ENCODE peak calls at places on chromosomes 16 and 17, in eight cellular contexts. R is tibial nerve, J is esophagus squamous epithelium, Y is ovary, K is spleen, Z is IMR-90, Q is A549, C is esophagus muscularis mucosa. U is an unnamed sample.

GRCh38 chr17:78791840-78792709 is 10.0 kb upstream of the CYTH1 start:
- DNase-seq in R (no peak), J (no peak), Y (no peak), K (peak), Z (no peak), Q (no peak), C (no peak), U (no peak)

GRCh38 chr17:82745524-82745923 is 6.3 kb upstream of the TBCD start:
- DNase-seq in R (no peak), J (no peak), Y (no peak), K (no peak), Z (no peak), Q (no peak), C (no peak), U (no peak)

GRCh38 chr17:78479369-78479768 is 97.8 kb downstream of the DNAH17 start:
- DNase-seq in R (no peak), J (no peak), Y (no peak), K (no peak), Z (no peak), Q (no peak), C (no peak), U (no peak)

GRCh38 chr16:49416276-49416675 is 42.7 kb downstream of the C16orf78 start:
- DNase-seq in R (no peak), J (no peak), Y (no peak), K (peak), Z (no peak), Q (no peak), C (no peak), U (no peak)

GRCh38 chr17:73342549-73343167 is 30.9 kb upstream of the CDC42EP4 start:
- DNase-seq in R (no peak), J (no peak), Y (no peak), K (no peak), Z (peak), Q (peak), C (no peak), U (no peak)

GRCh38 chr17:5035356-5035755 is at the start of gene SLC52A1:
- DNase-seq in R (no peak), J (no peak), Y (no peak), K (no peak), Z (no peak), Q (peak), C (no peak), U (peak)

GRCh38 chr17:75848523-75849303 is 4.5 kb upstream of the UNC13D start:
- DNase-seq in R (peak), J (no peak), Y (peak), K (peak), Z (peak), Q (peak), C (no peak), U (peak)

GRCh38 chr17:79374087-79374486 is 236.8 kb downstream of the RBFOX3 start:
- DNase-seq in R (no peak), J (no peak), Y (no peak), K (no peak), Z (no peak), Q (no peak), C (no peak), U (no peak)

GRCh38 chr16:77689971-77690370 is 32.3 kb upstream of the NUDT7 start:
- DNase-seq in R (no peak), J (no peak), Y (no peak), K (no peak), Z (no peak), Q (no peak), C (no peak), U (no peak)

GRCh38 chr16:66382966-66383299 is 16.4 kb downstream of the CDH5 start:
- DNase-seq in R (no peak), J (no peak), Y (no peak), K (no peak), Z (peak), Q (peak), C (no peak), U (no peak)

GRCh38 chr16:19864566-19864965 is 20.1 kb downstream of the GPRC5B start:
- DNase-seq in R (no peak), J (no peak), Y (no peak), K (peak), Z (no peak), Q (no peak), C (no peak), U (no peak)

GRCh38 chr17:74211141-74211928 is 2.0 kb upstream of the TTYH2 start:
- DNase-seq in R (no peak), J (no peak), Y (no peak), K (no peak), Z (no peak), Q (no peak), C (no peak), U (no peak)

GRCh38 chr16:89194340-89195311 is 5.7 kb downstream of the SLC22A31 start:
- DNase-seq in R (no peak), J (no peak), Y (no peak), K (peak), Z (no peak), Q (no peak), C (no peak), U (no peak)

GRCh38 chr16:1082266-1082951 is 9.9 kb downstream of the SSTR5 start:
- DNase-seq in R (no peak), J (no peak), Y (no peak), K (no peak), Z (peak), Q (no peak), C (no peak), U (peak)

GRCh38 chr17:15405016-15405415 is 62.4 kb downstream of the CDRT4 start:
- DNase-seq in R (no peak), J (no peak), Y (no peak), K (no peak), Z (no peak), Q (no peak), C (no peak), U (no peak)

GRCh38 chr16:61105544-61105943 is 930.7 kb downstream of the CDH8 start:
- DNase-seq in R (no peak), J (no peak), Y (no peak), K (no peak), Z (no peak), Q (no peak), C (no peak), U (no peak)

GRCh38 chr17:16150251-16150859 is 65.0 kb downstream of the NCOR1 start:
- DNase-seq in R (no peak), J (no peak), Y (no peak), K (no peak), Z (peak), Q (peak), C (no peak), U (no peak)

GRCh38 chr17:48626202-48626469 is at the start of gene HOXB9:
- DNase-seq in R (no peak), J (no peak), Y (no peak), K (no peak), Z (peak), Q (no peak), C (no peak), U (no peak)

GRCh38 chr16:24508614-24509013 is 30.8 kb upstream of the RBBP6 start:
- DNase-seq in R (no peak), J (no peak), Y (no peak), K (no peak), Z (peak), Q (no peak), C (no peak), U (no peak)

GRCh38 chr16:84450176-84450865 is 54.1 kb downstream of the MEAK7 start:
- DNase-seq in R (no peak), J (no peak), Y (no peak), K (no peak), Z (no peak), Q (no peak), C (no peak), U (no peak)

GRCh38 chr16:20763461-20764232 is at the start of gene ACSM3:
- DNase-seq in R (peak), J (no peak), Y (peak), K (peak), Z (peak), Q (peak), C (peak), U (peak)

GRCh38 chr16:69511641-69512040 is 54.1 kb upstream of the NFAT5 start:
- DNase-seq in R (peak), J (no peak), Y (no peak), K (no peak), Z (no peak), Q (no peak), C (no peak), U (no peak)

GRCh38 chr17:57911834-57912673 is 43.2 kb downstream of the CUEDC1 start:
- DNase-seq in R (peak), J (no peak), Y (peak), K (no peak), Z (no peak), Q (peak), C (no peak), U (peak)

GRCh38 chr17:55689672-55690071 is 33.0 kb downstream of the TMEM100 start:
- DNase-seq in R (no peak), J (no peak), Y (no peak), K (no peak), Z (no peak), Q (no peak), C (no peak), U (no peak)

GRCh38 chr16:76396977-76397376 is 119.8 kb downstream of the CNTNAP4 start:
- DNase-seq in R (no peak), J (no peak), Y (no peak), K (no peak), Z (no peak), Q (no peak), C (no peak), U (no peak)

GRCh38 chr17:79792984-79793923 is 3.6 kb downstream of the CBX8 start:
- DNase-seq in R (no peak), J (no peak), Y (peak), K (no peak), Z (peak), Q (peak), C (no peak), U (no peak)

GRCh38 chr17:7932949-7933348 is 943 bp downstream of the CNTROB start:
- DNase-seq in R (no peak), J (no peak), Y (no peak), K (no peak), Z (peak), Q (peak), C (no peak), U (no peak)

GRCh38 chr16:30874244-30874820 is 19.5 kb downstream of the BCL7C start:
- DNase-seq in R (no peak), J (no peak), Y (no peak), K (peak), Z (no peak), Q (no peak), C (no peak), U (no peak)

GRCh38 chr16:4032768-4033167 is 83.5 kb downstream of the ADCY9 start:
- DNase-seq in R (no peak), J (no peak), Y (no peak), K (peak), Z (peak), Q (no peak), C (no peak), U (peak)

GRCh38 chr17:17394494-17394893 is 82.3 kb upstream of the MED9 start:
- DNase-seq in R (no peak), J (no peak), Y (no peak), K (peak), Z (no peak), Q (no peak), C (no peak), U (no peak)

GRCh38 chr17:17151541-17151940 is 54.6 kb downstream of the PLD6 start:
- DNase-seq in R (no peak), J (no peak), Y (no peak), K (no peak), Z (peak), Q (peak), C (no peak), U (no peak)

GRCh38 chr17:78133971-78134898 is 3.7 kb downstream of the TMC8 start:
- DNase-seq in R (peak), J (no peak), Y (no peak), K (peak), Z (peak), Q (peak), C (no peak), U (peak)

GRCh38 chr16:89361756-89362155 is 128.6 kb downstream of the ANKRD11 start:
- DNase-seq in R (no peak), J (no peak), Y (no peak), K (no peak), Z (no peak), Q (no peak), C (no peak), U (no peak)

DNA sequence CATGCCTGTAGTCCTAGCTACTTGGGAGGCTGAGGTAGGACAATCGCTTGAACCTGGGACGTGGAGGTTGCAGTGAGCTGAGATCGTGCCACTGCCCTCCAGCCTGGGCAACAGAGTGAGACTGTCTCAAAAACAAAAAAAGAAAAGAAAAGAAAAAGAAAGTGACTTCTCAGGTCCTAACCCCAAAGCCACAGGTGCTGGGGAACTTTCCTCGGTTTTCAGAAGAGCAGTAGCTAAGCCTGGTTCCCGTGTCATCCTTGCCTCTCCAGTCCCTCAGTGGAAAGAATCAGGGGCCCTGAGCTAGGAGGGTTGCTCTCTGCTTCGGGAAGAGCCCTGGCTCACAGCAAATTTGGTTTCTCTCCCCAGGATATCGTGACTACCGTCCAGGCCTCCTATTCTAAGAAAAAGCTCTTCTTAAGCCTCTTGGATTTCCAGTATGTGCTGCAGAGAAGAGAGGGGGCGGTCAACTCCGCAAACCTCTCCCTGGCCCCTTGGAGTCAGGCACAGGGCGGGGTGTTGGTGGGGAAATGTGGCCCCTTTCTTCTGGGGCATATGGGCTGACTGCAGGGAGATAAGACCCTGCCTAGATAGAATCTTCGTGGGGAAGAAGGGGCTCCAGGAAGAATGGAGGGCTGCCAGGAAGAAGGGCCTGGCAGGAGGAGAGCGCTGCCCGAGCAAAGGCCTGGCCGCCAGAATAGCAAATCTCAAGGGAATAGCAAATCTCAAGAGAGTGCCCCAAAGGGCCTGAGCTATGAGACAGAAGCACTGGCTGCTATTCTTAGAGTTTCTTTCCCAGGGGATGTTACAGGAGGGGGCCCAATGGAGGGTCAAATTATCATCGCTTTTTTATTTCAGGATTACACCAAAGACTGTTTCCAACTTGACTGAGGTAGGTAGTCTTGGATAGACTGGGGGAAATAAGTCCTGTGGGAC is 8.3 kb upstream of the NLRC5 start:
- DNase-seq in R (no peak), J (no peak), Y (no peak), K (no peak), Z (no peak), Q (no peak), C (no peak), U (no peak)
- TF ChIP-seq POLR2A in R (no peak), J (no peak), Y (no peak), K (no peak), Z (no peak), Q (no peak), C (no peak), U (no peak)

DNA sequence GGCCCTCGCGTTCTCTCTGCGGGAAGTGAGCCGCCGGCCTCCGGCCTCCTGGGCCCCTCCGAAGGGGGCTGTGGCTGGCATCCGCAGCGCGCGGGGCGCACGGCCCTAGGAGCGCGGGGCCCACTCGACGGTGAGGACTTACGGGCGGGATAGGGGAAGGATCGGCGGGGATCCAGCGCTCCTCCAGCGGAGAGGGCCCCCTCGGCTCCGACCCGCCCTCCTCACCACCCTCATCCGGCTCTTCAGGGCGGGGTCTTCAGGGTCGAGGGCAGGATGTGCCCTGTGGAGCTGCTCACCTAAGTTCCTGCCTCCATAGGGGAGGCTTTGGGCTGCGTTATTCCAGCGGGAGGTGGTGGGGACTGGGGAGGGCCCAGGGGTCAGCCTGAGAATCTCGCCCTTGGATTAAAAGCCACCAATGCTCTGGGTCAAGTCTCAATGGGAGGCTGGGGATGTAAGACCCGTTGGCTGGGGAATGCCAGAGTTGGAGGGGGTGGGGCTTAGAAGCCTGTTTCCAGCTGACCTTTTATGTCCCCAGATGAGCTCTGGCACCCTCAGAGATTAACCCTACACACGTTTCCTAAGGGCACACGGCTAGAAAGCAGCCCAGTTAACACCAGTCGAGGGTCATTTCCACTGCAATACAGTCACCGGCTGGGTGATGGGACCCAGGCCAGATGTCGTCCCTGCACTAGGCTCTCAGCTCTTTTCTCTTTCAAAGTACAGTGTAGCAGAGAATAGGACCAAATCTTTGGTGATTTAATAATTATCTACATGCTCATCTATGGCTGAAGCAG is 13.4 kb downstream of the TBX2 start:
- DNase-seq in R (no peak), J (no peak), Y (no peak), K (no peak), Z (no peak), Q (peak), C (peak), U (no peak)
- H3K4me3 ChIP-seq in R (peak), J (peak), Y (peak), K (peak), Z (peak), Q (peak), C (peak), U (peak)

DNA sequence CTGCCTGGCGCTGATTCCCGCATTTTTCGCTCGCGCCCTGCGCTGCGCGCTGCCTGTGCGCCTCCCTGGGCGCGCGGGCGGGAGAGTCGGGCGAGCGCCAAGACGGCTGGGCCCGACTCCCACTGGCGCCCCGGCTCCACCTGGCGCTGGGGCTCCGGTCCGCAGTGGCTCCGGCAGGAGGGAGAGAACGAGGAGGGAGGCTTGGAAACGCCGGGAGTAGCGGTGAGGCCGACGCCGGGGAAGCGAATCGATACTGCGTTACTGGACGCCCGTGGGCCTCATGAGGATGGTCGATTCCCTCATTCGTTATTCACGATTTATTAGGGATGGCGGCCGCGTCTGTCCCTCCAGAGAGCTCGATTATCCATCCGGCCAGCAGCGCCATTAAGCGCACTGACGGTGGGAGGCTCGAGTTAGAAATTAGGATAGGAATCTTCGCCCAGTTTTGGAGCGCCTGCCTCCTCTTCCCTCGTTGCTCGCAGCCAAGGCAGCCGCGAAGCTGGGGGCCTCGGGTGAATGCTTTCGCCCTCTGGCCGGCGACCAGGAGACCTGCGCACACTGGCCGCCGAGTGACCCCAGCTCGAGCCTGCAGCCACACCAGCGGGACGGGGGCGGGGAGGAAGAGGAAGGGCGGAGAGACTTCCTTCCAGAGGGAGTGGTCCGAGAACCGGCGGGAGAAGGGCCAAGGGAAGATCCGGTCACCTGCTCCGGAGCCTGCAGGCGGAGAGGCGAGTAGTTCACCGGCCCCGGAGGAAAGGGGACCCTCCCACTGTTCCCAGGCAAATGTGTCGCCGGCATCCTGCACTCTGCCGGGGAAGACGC is 1.3 kb upstream of the PCGF2 start:
- DNase-seq in R (peak), J (no peak), Y (peak), K (peak), Z (peak), Q (peak), C (peak), U (peak)
- TF ChIP-seq POLR2A in R (no peak), J (no peak), Y (peak), K (no peak), Z (no peak), Q (peak), C (peak), U (peak)

DNA sequence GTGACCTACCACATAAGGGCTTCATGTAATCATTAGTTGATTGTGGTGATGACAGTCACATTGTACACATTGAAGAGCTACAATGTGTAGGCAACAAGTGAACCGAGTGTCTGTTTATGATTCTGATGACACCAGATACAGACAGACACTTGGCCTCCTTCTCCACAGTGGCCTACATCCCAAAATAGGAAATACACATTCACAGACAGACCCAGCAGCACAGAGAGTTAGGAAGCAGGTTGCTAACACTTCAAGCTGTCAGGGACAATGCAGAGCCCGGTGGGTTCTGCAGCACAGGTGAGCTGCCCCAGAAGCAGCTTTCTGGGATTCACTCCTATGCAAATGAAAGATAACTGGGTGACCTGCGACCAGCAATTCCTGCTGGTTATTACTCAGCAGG is 72.2 kb downstream of the CDH11 start:
- DNase-seq in R (no peak), J (no peak), Y (no peak), K (no peak), Z (no peak), Q (no peak), C (no peak), U (no peak)
- H3K4me3 ChIP-seq in R (no peak), J (no peak), Y (no peak), K (no peak), Z (no peak), Q (no peak), C (no peak), U (no peak)